ENCODE peak calls at places on chromosomes 6 and 20, in seven cellular contexts. One of them, this sample, is unnamed.
A peak's percentile ranks its signal among the peaks of the same experiment; 100 is the strongest.

GRCh38 chr6:157887892-157888291 is 64.8 kb downstream of the SNX9 start:
- DNase-seq in left lobe of liver: no peak
- DNase-seq in RWPE1: no peak
- DNase-seq in memory B cell: no peak
- DNase-seq in left lung: no peak
- DNase-seq in dorsolateral prefrontal cortex: no peak
- DNase-seq in NCI-H446: no peak
- DNase-seq in this sample: no peak

GRCh38 chr6:47126647-47127339 is 84.7 kb upstream of the ADGRF1 start:
- DNase-seq in memory B cell: no peak
- DNase-seq in NCI-H446: no peak
- DNase-seq in left lobe of liver: no peak
- DNase-seq in left lung: no peak
- DNase-seq in RWPE1: no peak
- DNase-seq in dorsolateral prefrontal cortex: no peak
- DNase-seq in this sample: no peak

GRCh38 chr6:89925826-89926225 is 31.6 kb downstream of the GJA10 start:
- DNase-seq in RWPE1: peak; percentile 76
- DNase-seq in left lung: no peak
- DNase-seq in memory B cell: no peak
- DNase-seq in left lobe of liver: no peak
- DNase-seq in dorsolateral prefrontal cortex: no peak
- DNase-seq in NCI-H446: no peak
- DNase-seq in this sample: no peak

GRCh38 chr6:159470400-159470799 is 222.6 kb downstream of the SOD2 start:
- DNase-seq in dorsolateral prefrontal cortex: no peak
- DNase-seq in NCI-H446: no peak
- DNase-seq in RWPE1: no peak
- DNase-seq in memory B cell: no peak
- DNase-seq in left lobe of liver: no peak
- DNase-seq in left lung: no peak
- DNase-seq in this sample: no peak

GRCh38 chr6:151914475-151914874 is 107.0 kb downstream of the ESR1 start:
- DNase-seq in left lobe of liver: no peak
- DNase-seq in left lung: no peak
- DNase-seq in NCI-H446: no peak
- DNase-seq in dorsolateral prefrontal cortex: no peak
- DNase-seq in RWPE1: peak; percentile 22
- DNase-seq in memory B cell: no peak
- DNase-seq in this sample: no peak

GRCh38 chr20:5001174-5002076 is at the start of gene SLC23A2:
- DNase-seq in dorsolateral prefrontal cortex: peak; percentile 62
- DNase-seq in NCI-H446: no peak
- DNase-seq in RWPE1: peak; percentile 58
- DNase-seq in left lung: peak; percentile 92
- DNase-seq in left lobe of liver: peak; percentile 63
- DNase-seq in memory B cell: peak; percentile 52
- DNase-seq in this sample: no peak

GRCh38 chr6:143006787-143007186 is 53.9 kb upstream of the AIG1 start:
- DNase-seq in memory B cell: no peak
- DNase-seq in dorsolateral prefrontal cortex: no peak
- DNase-seq in NCI-H446: no peak
- DNase-seq in left lobe of liver: no peak
- DNase-seq in RWPE1: no peak
- DNase-seq in left lung: no peak
- DNase-seq in this sample: no peak

GRCh38 chr20:63955281-63955845 is 853 bp downstream of the UCKL1 start:
- DNase-seq in NCI-H446: no peak
- DNase-seq in memory B cell: no peak
- DNase-seq in left lobe of liver: no peak
- DNase-seq in left lung: no peak
- DNase-seq in dorsolateral prefrontal cortex: no peak
- DNase-seq in RWPE1: no peak
- DNase-seq in this sample: no peak

GRCh38 chr20:35968930-35969329 is 540 bp downstream of the CNBD2 start:
- DNase-seq in memory B cell: no peak
- DNase-seq in dorsolateral prefrontal cortex: no peak
- DNase-seq in RWPE1: peak; percentile 94
- DNase-seq in left lung: no peak
- DNase-seq in NCI-H446: no peak
- DNase-seq in left lobe of liver: no peak
- DNase-seq in this sample: no peak

GRCh38 chr20:24952376-24953203 is 3.5 kb downstream of the CST7 start:
- DNase-seq in dorsolateral prefrontal cortex: peak; percentile 36
- DNase-seq in NCI-H446: no peak
- DNase-seq in RWPE1: no peak
- DNase-seq in memory B cell: no peak
- DNase-seq in left lobe of liver: peak; percentile 90
- DNase-seq in left lung: no peak
- DNase-seq in this sample: no peak

GRCh38 chr6:32972353-32973143 is 4.2 kb downstream of the BRD2 start:
- DNase-seq in memory B cell: no peak
- DNase-seq in dorsolateral prefrontal cortex: no peak
- DNase-seq in RWPE1: no peak
- DNase-seq in left lung: peak; percentile 92
- DNase-seq in left lobe of liver: peak; percentile 63
- DNase-seq in NCI-H446: no peak
- DNase-seq in this sample: no peak

GRCh38 chr20:25076731-25077609 is 5.0 kb downstream of the VSX1 start:
- DNase-seq in memory B cell: no peak
- DNase-seq in NCI-H446: no peak
- DNase-seq in left lung: no peak
- DNase-seq in left lobe of liver: peak; percentile 74
- DNase-seq in RWPE1: peak; percentile 72
- DNase-seq in dorsolateral prefrontal cortex: no peak
- DNase-seq in this sample: no peak

GRCh38 chr6:365835-366234 is 25.7 kb upstream of the IRF4 start:
- DNase-seq in left lobe of liver: no peak
- DNase-seq in memory B cell: no peak
- DNase-seq in dorsolateral prefrontal cortex: no peak
- DNase-seq in NCI-H446: no peak
- DNase-seq in RWPE1: no peak
- DNase-seq in left lung: peak; percentile 48
- DNase-seq in this sample: no peak

GRCh38 chr6:16089232-16089843 is 39.5 kb upstream of the MYLIP start:
- DNase-seq in memory B cell: no peak
- DNase-seq in left lobe of liver: no peak
- DNase-seq in dorsolateral prefrontal cortex: no peak
- DNase-seq in NCI-H446: no peak
- DNase-seq in RWPE1: no peak
- DNase-seq in left lung: no peak
- DNase-seq in this sample: no peak

GRCh38 chr6:140344149-140344913 is 969.9 kb upstream of the CITED2 start:
- DNase-seq in NCI-H446: no peak
- DNase-seq in dorsolateral prefrontal cortex: no peak
- DNase-seq in left lung: no peak
- DNase-seq in RWPE1: peak; percentile 13
- DNase-seq in memory B cell: no peak
- DNase-seq in left lobe of liver: no peak
- DNase-seq in this sample: no peak

GRCh38 chr6:12570461-12571030 is 146.0 kb upstream of the PHACTR1 start:
- DNase-seq in RWPE1: peak; percentile 38
- DNase-seq in NCI-H446: peak; percentile 32
- DNase-seq in dorsolateral prefrontal cortex: no peak
- DNase-seq in memory B cell: no peak
- DNase-seq in left lung: no peak
- DNase-seq in left lobe of liver: no peak
- DNase-seq in this sample: no peak

GRCh38 chr6:146857960-146858308 is 259.2 kb downstream of the ADGB start:
- DNase-seq in memory B cell: peak; percentile 13
- DNase-seq in left lung: no peak
- DNase-seq in NCI-H446: no peak
- DNase-seq in dorsolateral prefrontal cortex: no peak
- DNase-seq in left lobe of liver: no peak
- DNase-seq in RWPE1: no peak
- DNase-seq in this sample: no peak

GRCh38 chr6:98644063-98644462 is 190.3 kb upstream of the POU3F2 start:
- DNase-seq in memory B cell: no peak
- DNase-seq in NCI-H446: no peak
- DNase-seq in RWPE1: no peak
- DNase-seq in left lobe of liver: no peak
- DNase-seq in left lung: no peak
- DNase-seq in dorsolateral prefrontal cortex: no peak
- DNase-seq in this sample: no peak

GRCh38 chr6:74912234-74912633 is 293.6 kb downstream of the COL12A1 start:
- DNase-seq in RWPE1: no peak
- DNase-seq in left lobe of liver: no peak
- DNase-seq in left lung: no peak
- DNase-seq in NCI-H446: no peak
- DNase-seq in memory B cell: no peak
- DNase-seq in dorsolateral prefrontal cortex: no peak
- DNase-seq in this sample: no peak

GRCh38 chr6:159328052-159328451 is 158.9 kb downstream of the FNDC1 start:
- DNase-seq in dorsolateral prefrontal cortex: no peak
- DNase-seq in left lobe of liver: no peak
- DNase-seq in NCI-H446: no peak
- DNase-seq in RWPE1: no peak
- DNase-seq in left lung: no peak
- DNase-seq in memory B cell: no peak
- DNase-seq in this sample: no peak

GRCh38 chr6:163793584-163793983 is 379.1 kb downstream of the QKI start:
- DNase-seq in NCI-H446: no peak
- DNase-seq in left lobe of liver: no peak
- DNase-seq in left lung: no peak
- DNase-seq in memory B cell: no peak
- DNase-seq in dorsolateral prefrontal cortex: no peak
- DNase-seq in RWPE1: peak; percentile 64
- DNase-seq in this sample: no peak

GRCh38 chr6:152572395-152573061 is 64.6 kb downstream of the SYNE1 start:
- DNase-seq in left lobe of liver: no peak
- DNase-seq in RWPE1: peak; percentile 5
- DNase-seq in NCI-H446: no peak
- DNase-seq in memory B cell: no peak
- DNase-seq in left lung: no peak
- DNase-seq in dorsolateral prefrontal cortex: no peak
- DNase-seq in this sample: no peak

GRCh38 chr20:3407426-3408250 is at the start of gene DNAAF9:
- DNase-seq in dorsolateral prefrontal cortex: peak; percentile 89
- DNase-seq in left lobe of liver: peak; percentile 79
- DNase-seq in memory B cell: peak; percentile 64
- DNase-seq in NCI-H446: peak; percentile 73
- DNase-seq in RWPE1: peak; percentile 97
- DNase-seq in left lung: peak; percentile 91
- DNase-seq in this sample: peak; percentile 16